ENCODE peak calls at places on chromosomes 12 and 14, in nine cellular contexts. One of them, this sample, is unnamed.

GRCh38 chr14:106129274-106129673 is 602.9 kb downstream of the TMEM121 start:
- DNase-seq in ELR: no peak
- DNase-seq in mesenchymal stem cell: no peak
- DNase-seq in choroid plexus epithelial cell: no peak
- DNase-seq in stimulated activated CD8-positive, alpha-beta memory T cell treated with anti-CD3 and anti-CD28 coated beads, Interleukin-15, amount 100 ng/mL, for 24 hours: no peak
- DNase-seq in Kasumi-1: peak; percentile 64
- DNase-seq in right atrium auricular region: no peak
- DNase-seq in fibroblast of mammary gland: no peak
- DNase-seq in stimulated activated naive B cell treated with anti-CD40 and anti-IgM and Interleukin-4, amounts not matched to agents 10 μg/mL and 1 μg/mL and 100 μg/mL, for 72 hours: no peak
- DNase-seq in this sample: no peak

GRCh38 chr12:93022603-93023340 is 93.7 kb upstream of the EEA1 start:
- DNase-seq in Kasumi-1: no peak
- DNase-seq in fibroblast of mammary gland: peak; percentile 59
- DNase-seq in stimulated activated CD8-positive, alpha-beta memory T cell treated with anti-CD3 and anti-CD28 coated beads, Interleukin-15, amount 100 ng/mL, for 24 hours: no peak
- DNase-seq in right atrium auricular region: no peak
- DNase-seq in stimulated activated naive B cell treated with anti-CD40 and anti-IgM and Interleukin-4, amounts not matched to agents 10 μg/mL and 1 μg/mL and 100 μg/mL, for 72 hours: no peak
- DNase-seq in choroid plexus epithelial cell: peak; percentile 71
- DNase-seq in ELR: peak; percentile 40
- DNase-seq in mesenchymal stem cell: peak; percentile 64
- DNase-seq in this sample: no peak

GRCh38 chr12:110270125-110270962 is 10.7 kb upstream of the ATP2A2 start:
- DNase-seq in ELR: peak; percentile 49
- DNase-seq in stimulated activated naive B cell treated with anti-CD40 and anti-IgM and Interleukin-4, amounts not matched to agents 10 μg/mL and 1 μg/mL and 100 μg/mL, for 72 hours: no peak
- DNase-seq in stimulated activated CD8-positive, alpha-beta memory T cell treated with anti-CD3 and anti-CD28 coated beads, Interleukin-15, amount 100 ng/mL, for 24 hours: no peak
- DNase-seq in fibroblast of mammary gland: peak; percentile 81
- DNase-seq in mesenchymal stem cell: peak; percentile 82
- DNase-seq in choroid plexus epithelial cell: peak; percentile 71
- DNase-seq in right atrium auricular region: no peak
- DNase-seq in Kasumi-1: no peak
- DNase-seq in this sample: peak; percentile 47

GRCh38 chr12:13790317-13790716 is 191.1 kb downstream of the GRIN2B start:
- DNase-seq in right atrium auricular region: no peak
- DNase-seq in mesenchymal stem cell: no peak
- DNase-seq in Kasumi-1: no peak
- DNase-seq in stimulated activated naive B cell treated with anti-CD40 and anti-IgM and Interleukin-4, amounts not matched to agents 10 μg/mL and 1 μg/mL and 100 μg/mL, for 72 hours: no peak
- DNase-seq in ELR: no peak
- DNase-seq in stimulated activated CD8-positive, alpha-beta memory T cell treated with anti-CD3 and anti-CD28 coated beads, Interleukin-15, amount 100 ng/mL, for 24 hours: no peak
- DNase-seq in fibroblast of mammary gland: no peak
- DNase-seq in choroid plexus epithelial cell: no peak
- DNase-seq in this sample: no peak

GRCh38 chr12:96502477-96502876 is 13.1 kb downstream of the CFAP54 start:
- DNase-seq in fibroblast of mammary gland: no peak
- DNase-seq in Kasumi-1: no peak
- DNase-seq in ELR: peak; percentile 34
- DNase-seq in stimulated activated naive B cell treated with anti-CD40 and anti-IgM and Interleukin-4, amounts not matched to agents 10 μg/mL and 1 μg/mL and 100 μg/mL, for 72 hours: peak; percentile 50
- DNase-seq in stimulated activated CD8-positive, alpha-beta memory T cell treated with anti-CD3 and anti-CD28 coated beads, Interleukin-15, amount 100 ng/mL, for 24 hours: no peak
- DNase-seq in right atrium auricular region: no peak
- DNase-seq in choroid plexus epithelial cell: no peak
- DNase-seq in mesenchymal stem cell: no peak
- DNase-seq in this sample: no peak

GRCh38 chr12:43805149-43805856 is 814 bp downstream of the TWF1 start:
- DNase-seq in ELR: peak; percentile 23
- DNase-seq in right atrium auricular region: no peak
- DNase-seq in mesenchymal stem cell: no peak
- DNase-seq in stimulated activated CD8-positive, alpha-beta memory T cell treated with anti-CD3 and anti-CD28 coated beads, Interleukin-15, amount 100 ng/mL, for 24 hours: no peak
- DNase-seq in choroid plexus epithelial cell: peak; percentile 6
- DNase-seq in Kasumi-1: no peak
- DNase-seq in stimulated activated naive B cell treated with anti-CD40 and anti-IgM and Interleukin-4, amounts not matched to agents 10 μg/mL and 1 μg/mL and 100 μg/mL, for 72 hours: no peak
- DNase-seq in fibroblast of mammary gland: peak; percentile 8
- DNase-seq in this sample: no peak

GRCh38 chr12:25107920-25108319 is 87.0 kb downstream of the DNAI7 start:
- DNase-seq in stimulated activated CD8-positive, alpha-beta memory T cell treated with anti-CD3 and anti-CD28 coated beads, Interleukin-15, amount 100 ng/mL, for 24 hours: no peak
- DNase-seq in stimulated activated naive B cell treated with anti-CD40 and anti-IgM and Interleukin-4, amounts not matched to agents 10 μg/mL and 1 μg/mL and 100 μg/mL, for 72 hours: no peak
- DNase-seq in choroid plexus epithelial cell: no peak
- DNase-seq in ELR: no peak
- DNase-seq in fibroblast of mammary gland: no peak
- DNase-seq in Kasumi-1: no peak
- DNase-seq in mesenchymal stem cell: no peak
- DNase-seq in right atrium auricular region: no peak
- DNase-seq in this sample: no peak

GRCh38 chr12:90090929-90091651 is 382.5 kb upstream of the ATP2B1 start:
- DNase-seq in choroid plexus epithelial cell: peak; percentile 78
- DNase-seq in stimulated activated naive B cell treated with anti-CD40 and anti-IgM and Interleukin-4, amounts not matched to agents 10 μg/mL and 1 μg/mL and 100 μg/mL, for 72 hours: no peak
- DNase-seq in fibroblast of mammary gland: peak; percentile 99
- DNase-seq in ELR: peak; percentile 99
- DNase-seq in stimulated activated CD8-positive, alpha-beta memory T cell treated with anti-CD3 and anti-CD28 coated beads, Interleukin-15, amount 100 ng/mL, for 24 hours: no peak
- DNase-seq in mesenchymal stem cell: peak; percentile 88
- DNase-seq in right atrium auricular region: peak; percentile 62
- DNase-seq in Kasumi-1: no peak
- DNase-seq in this sample: peak; percentile 9

GRCh38 chr12:125220404-125221273 is 155.4 kb downstream of the AACS start:
- DNase-seq in stimulated activated CD8-positive, alpha-beta memory T cell treated with anti-CD3 and anti-CD28 coated beads, Interleukin-15, amount 100 ng/mL, for 24 hours: no peak
- DNase-seq in choroid plexus epithelial cell: peak; percentile 1
- DNase-seq in fibroblast of mammary gland: peak; percentile 1
- DNase-seq in stimulated activated naive B cell treated with anti-CD40 and anti-IgM and Interleukin-4, amounts not matched to agents 10 μg/mL and 1 μg/mL and 100 μg/mL, for 72 hours: no peak
- DNase-seq in Kasumi-1: no peak
- DNase-seq in ELR: peak; percentile 23
- DNase-seq in mesenchymal stem cell: no peak
- DNase-seq in right atrium auricular region: no peak
- DNase-seq in this sample: no peak

GRCh38 chr12:99954724-99955123 is 30.0 kb downstream of the ANKS1B start:
- DNase-seq in fibroblast of mammary gland: peak; percentile 8
- DNase-seq in ELR: no peak
- DNase-seq in Kasumi-1: no peak
- DNase-seq in stimulated activated CD8-positive, alpha-beta memory T cell treated with anti-CD3 and anti-CD28 coated beads, Interleukin-15, amount 100 ng/mL, for 24 hours: no peak
- DNase-seq in right atrium auricular region: no peak
- DNase-seq in choroid plexus epithelial cell: no peak
- DNase-seq in stimulated activated naive B cell treated with anti-CD40 and anti-IgM and Interleukin-4, amounts not matched to agents 10 μg/mL and 1 μg/mL and 100 μg/mL, for 72 hours: no peak
- DNase-seq in mesenchymal stem cell: no peak
- DNase-seq in this sample: no peak

GRCh38 chr12:121611306-121611705 is 15.0 kb upstream of the ORAI1 start:
- DNase-seq in stimulated activated CD8-positive, alpha-beta memory T cell treated with anti-CD3 and anti-CD28 coated beads, Interleukin-15, amount 100 ng/mL, for 24 hours: no peak
- DNase-seq in choroid plexus epithelial cell: no peak
- DNase-seq in stimulated activated naive B cell treated with anti-CD40 and anti-IgM and Interleukin-4, amounts not matched to agents 10 μg/mL and 1 μg/mL and 100 μg/mL, for 72 hours: no peak
- DNase-seq in mesenchymal stem cell: no peak
- DNase-seq in ELR: no peak
- DNase-seq in fibroblast of mammary gland: no peak
- DNase-seq in Kasumi-1: no peak
- DNase-seq in right atrium auricular region: no peak
- DNase-seq in this sample: no peak

GRCh38 chr14:91728616-91729183 is 3.2 kb downstream of the CATSPERB start:
- DNase-seq in stimulated activated CD8-positive, alpha-beta memory T cell treated with anti-CD3 and anti-CD28 coated beads, Interleukin-15, amount 100 ng/mL, for 24 hours: no peak
- DNase-seq in ELR: no peak
- DNase-seq in stimulated activated naive B cell treated with anti-CD40 and anti-IgM and Interleukin-4, amounts not matched to agents 10 μg/mL and 1 μg/mL and 100 μg/mL, for 72 hours: no peak
- DNase-seq in mesenchymal stem cell: no peak
- DNase-seq in Kasumi-1: no peak
- DNase-seq in choroid plexus epithelial cell: no peak
- DNase-seq in right atrium auricular region: no peak
- DNase-seq in fibroblast of mammary gland: peak; percentile 72
- DNase-seq in this sample: no peak

GRCh38 chr14:53603994-53604393 is 352.6 kb downstream of the BMP4 start:
- DNase-seq in right atrium auricular region: no peak
- DNase-seq in stimulated activated naive B cell treated with anti-CD40 and anti-IgM and Interleukin-4, amounts not matched to agents 10 μg/mL and 1 μg/mL and 100 μg/mL, for 72 hours: no peak
- DNase-seq in ELR: no peak
- DNase-seq in choroid plexus epithelial cell: no peak
- DNase-seq in stimulated activated CD8-positive, alpha-beta memory T cell treated with anti-CD3 and anti-CD28 coated beads, Interleukin-15, amount 100 ng/mL, for 24 hours: no peak
- DNase-seq in Kasumi-1: no peak
- DNase-seq in fibroblast of mammary gland: no peak
- DNase-seq in mesenchymal stem cell: no peak
- DNase-seq in this sample: no peak

GRCh38 chr12:12927211-12928079 is 24.5 kb downstream of the GPRC5D start:
- DNase-seq in stimulated activated naive B cell treated with anti-CD40 and anti-IgM and Interleukin-4, amounts not matched to agents 10 μg/mL and 1 μg/mL and 100 μg/mL, for 72 hours: peak; percentile 41
- DNase-seq in mesenchymal stem cell: no peak
- DNase-seq in ELR: peak; percentile 49
- DNase-seq in stimulated activated CD8-positive, alpha-beta memory T cell treated with anti-CD3 and anti-CD28 coated beads, Interleukin-15, amount 100 ng/mL, for 24 hours: no peak
- DNase-seq in fibroblast of mammary gland: peak; percentile 46
- DNase-seq in choroid plexus epithelial cell: peak; percentile 91
- DNase-seq in right atrium auricular region: peak; percentile 69
- DNase-seq in Kasumi-1: no peak
- DNase-seq in this sample: peak; percentile 13

GRCh38 chr12:100163416-100164152 is 20.9 kb upstream of the BLTP3B start:
- DNase-seq in choroid plexus epithelial cell: peak; percentile 35
- DNase-seq in ELR: peak; percentile 74
- DNase-seq in Kasumi-1: peak; percentile 93
- DNase-seq in stimulated activated CD8-positive, alpha-beta memory T cell treated with anti-CD3 and anti-CD28 coated beads, Interleukin-15, amount 100 ng/mL, for 24 hours: peak; percentile 25
- DNase-seq in fibroblast of mammary gland: peak; percentile 52
- DNase-seq in mesenchymal stem cell: peak; percentile 57
- DNase-seq in right atrium auricular region: peak; percentile 76
- DNase-seq in stimulated activated naive B cell treated with anti-CD40 and anti-IgM and Interleukin-4, amounts not matched to agents 10 μg/mL and 1 μg/mL and 100 μg/mL, for 72 hours: peak; percentile 64
- DNase-seq in this sample: no peak

GRCh38 chr12:162467-163307 is 51.3 kb downstream of the SLC6A12 start:
- DNase-seq in Kasumi-1: no peak
- DNase-seq in right atrium auricular region: no peak
- DNase-seq in mesenchymal stem cell: no peak
- DNase-seq in choroid plexus epithelial cell: no peak
- DNase-seq in stimulated activated CD8-positive, alpha-beta memory T cell treated with anti-CD3 and anti-CD28 coated beads, Interleukin-15, amount 100 ng/mL, for 24 hours: no peak
- DNase-seq in stimulated activated naive B cell treated with anti-CD40 and anti-IgM and Interleukin-4, amounts not matched to agents 10 μg/mL and 1 μg/mL and 100 μg/mL, for 72 hours: no peak
- DNase-seq in fibroblast of mammary gland: no peak
- DNase-seq in ELR: peak; percentile 27
- DNase-seq in this sample: no peak

GRCh38 chr14:75551021-75551420 is 27.4 kb upstream of the FLVCR2 start:
- DNase-seq in Kasumi-1: no peak
- DNase-seq in stimulated activated naive B cell treated with anti-CD40 and anti-IgM and Interleukin-4, amounts not matched to agents 10 μg/mL and 1 μg/mL and 100 μg/mL, for 72 hours: no peak
- DNase-seq in stimulated activated CD8-positive, alpha-beta memory T cell treated with anti-CD3 and anti-CD28 coated beads, Interleukin-15, amount 100 ng/mL, for 24 hours: no peak
- DNase-seq in fibroblast of mammary gland: no peak
- DNase-seq in right atrium auricular region: no peak
- DNase-seq in ELR: no peak
- DNase-seq in choroid plexus epithelial cell: no peak
- DNase-seq in mesenchymal stem cell: no peak
- DNase-seq in this sample: no peak

GRCh38 chr12:46153267-46153872 is 115.5 kb downstream of the SLC38A1 start:
- DNase-seq in right atrium auricular region: no peak
- DNase-seq in mesenchymal stem cell: peak; percentile 42
- DNase-seq in choroid plexus epithelial cell: peak; percentile 57
- DNase-seq in Kasumi-1: peak; percentile 71
- DNase-seq in stimulated activated CD8-positive, alpha-beta memory T cell treated with anti-CD3 and anti-CD28 coated beads, Interleukin-15, amount 100 ng/mL, for 24 hours: no peak
- DNase-seq in ELR: peak; percentile 65
- DNase-seq in stimulated activated naive B cell treated with anti-CD40 and anti-IgM and Interleukin-4, amounts not matched to agents 10 μg/mL and 1 μg/mL and 100 μg/mL, for 72 hours: no peak
- DNase-seq in fibroblast of mammary gland: peak; percentile 54
- DNase-seq in this sample: no peak

GRCh38 chr14:46322076-46322475 is 329.5 kb downstream of the RPL10L start:
- DNase-seq in mesenchymal stem cell: peak; percentile 51
- DNase-seq in right atrium auricular region: no peak
- DNase-seq in choroid plexus epithelial cell: no peak
- DNase-seq in stimulated activated naive B cell treated with anti-CD40 and anti-IgM and Interleukin-4, amounts not matched to agents 10 μg/mL and 1 μg/mL and 100 μg/mL, for 72 hours: no peak
- DNase-seq in stimulated activated CD8-positive, alpha-beta memory T cell treated with anti-CD3 and anti-CD28 coated beads, Interleukin-15, amount 100 ng/mL, for 24 hours: no peak
- DNase-seq in ELR: no peak
- DNase-seq in fibroblast of mammary gland: no peak
- DNase-seq in Kasumi-1: no peak
- DNase-seq in this sample: no peak

GRCh38 chr12:14403711-14404164 is 38.3 kb downstream of the ATF7IP start:
- DNase-seq in stimulated activated CD8-positive, alpha-beta memory T cell treated with anti-CD3 and anti-CD28 coated beads, Interleukin-15, amount 100 ng/mL, for 24 hours: no peak
- DNase-seq in ELR: peak; percentile 61
- DNase-seq in stimulated activated naive B cell treated with anti-CD40 and anti-IgM and Interleukin-4, amounts not matched to agents 10 μg/mL and 1 μg/mL and 100 μg/mL, for 72 hours: no peak
- DNase-seq in Kasumi-1: peak; percentile 11
- DNase-seq in choroid plexus epithelial cell: peak; percentile 95
- DNase-seq in right atrium auricular region: no peak
- DNase-seq in mesenchymal stem cell: peak; percentile 81
- DNase-seq in fibroblast of mammary gland: peak; percentile 69
- DNase-seq in this sample: peak; percentile 83

GRCh38 chr12:55842681-55843429 is at the start of gene MMP19:
- DNase-seq in ELR: peak; percentile 83
- DNase-seq in stimulated activated naive B cell treated with anti-CD40 and anti-IgM and Interleukin-4, amounts not matched to agents 10 μg/mL and 1 μg/mL and 100 μg/mL, for 72 hours: no peak
- DNase-seq in right atrium auricular region: no peak
- DNase-seq in stimulated activated CD8-positive, alpha-beta memory T cell treated with anti-CD3 and anti-CD28 coated beads, Interleukin-15, amount 100 ng/mL, for 24 hours: no peak
- DNase-seq in mesenchymal stem cell: peak; percentile 91
- DNase-seq in choroid plexus epithelial cell: peak; percentile 82
- DNase-seq in fibroblast of mammary gland: peak; percentile 88
- DNase-seq in Kasumi-1: peak; percentile 31
- DNase-seq in this sample: no peak

GRCh38 chr12:91937033-91937432 is 208.6 kb downstream of the BTG1 start:
- DNase-seq in mesenchymal stem cell: no peak
- DNase-seq in choroid plexus epithelial cell: no peak
- DNase-seq in stimulated activated CD8-positive, alpha-beta memory T cell treated with anti-CD3 and anti-CD28 coated beads, Interleukin-15, amount 100 ng/mL, for 24 hours: no peak
- DNase-seq in right atrium auricular region: no peak
- DNase-seq in ELR: no peak
- DNase-seq in fibroblast of mammary gland: no peak
- DNase-seq in Kasumi-1: no peak
- DNase-seq in stimulated activated naive B cell treated with anti-CD40 and anti-IgM and Interleukin-4, amounts not matched to agents 10 μg/mL and 1 μg/mL and 100 μg/mL, for 72 hours: no peak
- DNase-seq in this sample: no peak

GRCh38 chr12:53552346-53553327 is 45.4 kb upstream of the NPFF start:
- DNase-seq in stimulated activated naive B cell treated with anti-CD40 and anti-IgM and Interleukin-4, amounts not matched to agents 10 μg/mL and 1 μg/mL and 100 μg/mL, for 72 hours: no peak
- DNase-seq in stimulated activated CD8-positive, alpha-beta memory T cell treated with anti-CD3 and anti-CD28 coated beads, Interleukin-15, amount 100 ng/mL, for 24 hours: no peak
- DNase-seq in choroid plexus epithelial cell: no peak
- DNase-seq in fibroblast of mammary gland: no peak
- DNase-seq in right atrium auricular region: no peak
- DNase-seq in Kasumi-1: no peak
- DNase-seq in ELR: no peak
- DNase-seq in mesenchymal stem cell: no peak
- DNase-seq in this sample: no peak

GRCh38 chr14:36057452-36058142 is 118.9 kb downstream of the PTCSC3 start:
- DNase-seq in stimulated activated CD8-positive, alpha-beta memory T cell treated with anti-CD3 and anti-CD28 coated beads, Interleukin-15, amount 100 ng/mL, for 24 hours: no peak
- DNase-seq in Kasumi-1: no peak
- DNase-seq in mesenchymal stem cell: no peak
- DNase-seq in right atrium auricular region: no peak
- DNase-seq in stimulated activated naive B cell treated with anti-CD40 and anti-IgM and Interleukin-4, amounts not matched to agents 10 μg/mL and 1 μg/mL and 100 μg/mL, for 72 hours: no peak
- DNase-seq in fibroblast of mammary gland: peak; percentile 5
- DNase-seq in ELR: peak; percentile 24
- DNase-seq in choroid plexus epithelial cell: peak; percentile 1
- DNase-seq in this sample: no peak

GRCh38 chr14:90567991-90568390 is 171.2 kb downstream of the CALM1 start:
- DNase-seq in stimulated activated CD8-positive, alpha-beta memory T cell treated with anti-CD3 and anti-CD28 coated beads, Interleukin-15, amount 100 ng/mL, for 24 hours: no peak
- DNase-seq in mesenchymal stem cell: no peak
- DNase-seq in Kasumi-1: no peak
- DNase-seq in choroid plexus epithelial cell: no peak
- DNase-seq in stimulated activated naive B cell treated with anti-CD40 and anti-IgM and Interleukin-4, amounts not matched to agents 10 μg/mL and 1 μg/mL and 100 μg/mL, for 72 hours: no peak
- DNase-seq in right atrium auricular region: no peak
- DNase-seq in ELR: no peak
- DNase-seq in fibroblast of mammary gland: no peak
- DNase-seq in this sample: no peak

GRCh38 chr14:55610717-55611370 is 30.8 kb downstream of the KTN1 start:
- DNase-seq in ELR: no peak
- DNase-seq in fibroblast of mammary gland: no peak
- DNase-seq in mesenchymal stem cell: no peak
- DNase-seq in choroid plexus epithelial cell: no peak
- DNase-seq in right atrium auricular region: no peak
- DNase-seq in stimulated activated CD8-positive, alpha-beta memory T cell treated with anti-CD3 and anti-CD28 coated beads, Interleukin-15, amount 100 ng/mL, for 24 hours: no peak
- DNase-seq in Kasumi-1: no peak
- DNase-seq in stimulated activated naive B cell treated with anti-CD40 and anti-IgM and Interleukin-4, amounts not matched to agents 10 μg/mL and 1 μg/mL and 100 μg/mL, for 72 hours: no peak
- DNase-seq in this sample: no peak

GRCh38 chr12:90043264-90043663 is 334.6 kb upstream of the ATP2B1 start:
- DNase-seq in stimulated activated CD8-positive, alpha-beta memory T cell treated with anti-CD3 and anti-CD28 coated beads, Interleukin-15, amount 100 ng/mL, for 24 hours: no peak
- DNase-seq in choroid plexus epithelial cell: peak; percentile 79
- DNase-seq in right atrium auricular region: no peak
- DNase-seq in Kasumi-1: no peak
- DNase-seq in stimulated activated naive B cell treated with anti-CD40 and anti-IgM and Interleukin-4, amounts not matched to agents 10 μg/mL and 1 μg/mL and 100 μg/mL, for 72 hours: no peak
- DNase-seq in ELR: peak; percentile 71
- DNase-seq in mesenchymal stem cell: peak; percentile 68
- DNase-seq in fibroblast of mammary gland: peak; percentile 61
- DNase-seq in this sample: no peak

GRCh38 chr12:104909761-104910160 is 48.3 kb downstream of the SLC41A2 start:
- DNase-seq in right atrium auricular region: no peak
- DNase-seq in ELR: peak; percentile 17
- DNase-seq in Kasumi-1: no peak
- DNase-seq in fibroblast of mammary gland: peak; percentile 73
- DNase-seq in stimulated activated naive B cell treated with anti-CD40 and anti-IgM and Interleukin-4, amounts not matched to agents 10 μg/mL and 1 μg/mL and 100 μg/mL, for 72 hours: no peak
- DNase-seq in stimulated activated CD8-positive, alpha-beta memory T cell treated with anti-CD3 and anti-CD28 coated beads, Interleukin-15, amount 100 ng/mL, for 24 hours: no peak
- DNase-seq in mesenchymal stem cell: peak; percentile 29
- DNase-seq in choroid plexus epithelial cell: peak; percentile 74
- DNase-seq in this sample: no peak

GRCh38 chr14:28101992-28102391 is 664.6 kb upstream of the FOXG1 start:
- DNase-seq in right atrium auricular region: no peak
- DNase-seq in stimulated activated naive B cell treated with anti-CD40 and anti-IgM and Interleukin-4, amounts not matched to agents 10 μg/mL and 1 μg/mL and 100 μg/mL, for 72 hours: no peak
- DNase-seq in stimulated activated CD8-positive, alpha-beta memory T cell treated with anti-CD3 and anti-CD28 coated beads, Interleukin-15, amount 100 ng/mL, for 24 hours: no peak
- DNase-seq in mesenchymal stem cell: no peak
- DNase-seq in fibroblast of mammary gland: no peak
- DNase-seq in Kasumi-1: no peak
- DNase-seq in ELR: no peak
- DNase-seq in choroid plexus epithelial cell: no peak
- DNase-seq in this sample: no peak

GRCh38 chr12:132040906-132041606 is 91.3 kb downstream of the EP400 start:
- DNase-seq in ELR: no peak
- DNase-seq in stimulated activated CD8-positive, alpha-beta memory T cell treated with anti-CD3 and anti-CD28 coated beads, Interleukin-15, amount 100 ng/mL, for 24 hours: no peak
- DNase-seq in mesenchymal stem cell: no peak
- DNase-seq in choroid plexus epithelial cell: no peak
- DNase-seq in Kasumi-1: no peak
- DNase-seq in fibroblast of mammary gland: no peak
- DNase-seq in right atrium auricular region: no peak
- DNase-seq in stimulated activated naive B cell treated with anti-CD40 and anti-IgM and Interleukin-4, amounts not matched to agents 10 μg/mL and 1 μg/mL and 100 μg/mL, for 72 hours: no peak
- DNase-seq in this sample: no peak

GRCh38 chr12:10940389-10940788 is 1.3 kb upstream of the TAS2R14 start:
- DNase-seq in Kasumi-1: no peak
- DNase-seq in stimulated activated naive B cell treated with anti-CD40 and anti-IgM and Interleukin-4, amounts not matched to agents 10 μg/mL and 1 μg/mL and 100 μg/mL, for 72 hours: no peak
- DNase-seq in choroid plexus epithelial cell: peak; percentile 91
- DNase-seq in stimulated activated CD8-positive, alpha-beta memory T cell treated with anti-CD3 and anti-CD28 coated beads, Interleukin-15, amount 100 ng/mL, for 24 hours: no peak
- DNase-seq in fibroblast of mammary gland: peak; percentile 69
- DNase-seq in mesenchymal stem cell: peak; percentile 33
- DNase-seq in right atrium auricular region: no peak
- DNase-seq in ELR: peak; percentile 87
- DNase-seq in this sample: no peak

This sample was measured in smooth muscle cell of the brain vasculature.